ENCODE peak calls at places on chromosomes 13 and 19, in four cellular contexts. One of them, this sample, is unnamed.

GRCh38 chr19:33613601-33614000 is 8.2 kb upstream of the CHST8 start:
- DNase-seq in T-helper 1 cell: no peak
- DNase-seq in hypothalamus: no peak
- DNase-seq in epithelial cell of esophagus: no peak
- DNase-seq in this sample: no peak

GRCh38 chr19:3725121-3725520 is 16.9 kb downstream of the TJP3 start:
- DNase-seq in T-helper 1 cell: no peak
- DNase-seq in hypothalamus: no peak
- DNase-seq in epithelial cell of esophagus: no peak
- DNase-seq in this sample: no peak

GRCh38 chr13:100454876-100455275 is 133.7 kb downstream of the GGACT start:
- DNase-seq in T-helper 1 cell: no peak
- DNase-seq in hypothalamus: no peak
- DNase-seq in epithelial cell of esophagus: peak
- DNase-seq in this sample: no peak

GRCh38 chr19:42294471-42295137 is 7.3 kb upstream of the PRR19 start:
- DNase-seq in T-helper 1 cell: no peak
- DNase-seq in hypothalamus: no peak
- DNase-seq in epithelial cell of esophagus: no peak
- DNase-seq in this sample: no peak

GRCh38 chr13:27044837-27045570 is 126.6 kb downstream of the USP12 start:
- DNase-seq in T-helper 1 cell: no peak
- DNase-seq in hypothalamus: no peak
- DNase-seq in epithelial cell of esophagus: no peak
- DNase-seq in this sample: no peak

GRCh38 chr13:90869580-90869979 is 477.9 kb upstream of the MIR17HG start:
- DNase-seq in T-helper 1 cell: no peak
- DNase-seq in hypothalamus: no peak
- DNase-seq in epithelial cell of esophagus: no peak
- DNase-seq in this sample: no peak

GRCh38 chr13:80337706-80338105 is 3.2 kb downstream of the SPRY2 start:
- DNase-seq in T-helper 1 cell: no peak
- DNase-seq in hypothalamus: no peak
- DNase-seq in epithelial cell of esophagus: peak
- DNase-seq in this sample: no peak

GRCh38 chr13:23609414-23610186 is 39.4 kb downstream of the TNFRSF19 start:
- DNase-seq in T-helper 1 cell: no peak
- DNase-seq in hypothalamus: no peak
- DNase-seq in epithelial cell of esophagus: peak
- DNase-seq in this sample: peak

GRCh38 chr13:111399334-111399733 is 78.9 kb downstream of the TEX29 start:
- DNase-seq in T-helper 1 cell: no peak
- DNase-seq in hypothalamus: no peak
- DNase-seq in epithelial cell of esophagus: no peak
- DNase-seq in this sample: no peak

GRCh38 chr13:40433577-40433976 is 232.9 kb downstream of the FOXO1 start:
- DNase-seq in T-helper 1 cell: peak
- DNase-seq in hypothalamus: no peak
- DNase-seq in epithelial cell of esophagus: no peak
- DNase-seq in this sample: no peak

GRCh38 chr19:48102870-48103751 is 7.5 kb downstream of the PLA2G4C start:
- DNase-seq in T-helper 1 cell: peak
- DNase-seq in hypothalamus: no peak
- DNase-seq in epithelial cell of esophagus: peak
- DNase-seq in this sample: no peak

GRCh38 chr13:113192902-113193301 is 15.6 kb downstream of the PCID2 start:
- DNase-seq in T-helper 1 cell: no peak
- DNase-seq in hypothalamus: no peak
- DNase-seq in epithelial cell of esophagus: peak
- DNase-seq in this sample: no peak

GRCh38 chr19:13082192-13083007 is 20.3 kb downstream of the LYL1 start:
- DNase-seq in T-helper 1 cell: no peak
- DNase-seq in hypothalamus: no peak
- DNase-seq in epithelial cell of esophagus: no peak
- DNase-seq in this sample: no peak

GRCh38 chr19:53600217-53600616 is 31.6 kb upstream of the DPRX start:
- DNase-seq in T-helper 1 cell: no peak
- DNase-seq in hypothalamus: no peak
- DNase-seq in epithelial cell of esophagus: no peak
- DNase-seq in this sample: no peak

GRCh38 chr13:92591117-92591516 is 635.5 kb upstream of the GPC6 start:
- DNase-seq in T-helper 1 cell: no peak
- DNase-seq in hypothalamus: no peak
- DNase-seq in epithelial cell of esophagus: no peak
- DNase-seq in this sample: no peak

GRCh38 chr13:109780880-109781383 is 5.5 kb downstream of the IRS2 start:
- DNase-seq in T-helper 1 cell: no peak
- DNase-seq in hypothalamus: no peak
- DNase-seq in epithelial cell of esophagus: peak
- DNase-seq in this sample: no peak

GRCh38 chr13:80873589-80873988 is 532.7 kb upstream of the SPRY2 start:
- DNase-seq in T-helper 1 cell: no peak
- DNase-seq in hypothalamus: no peak
- DNase-seq in epithelial cell of esophagus: peak
- DNase-seq in this sample: peak

GRCh38 chr13:51914137-51914493 is 52.3 kb downstream of the CCDC70 start:
- DNase-seq in T-helper 1 cell: no peak
- DNase-seq in hypothalamus: no peak
- DNase-seq in epithelial cell of esophagus: no peak
- DNase-seq in this sample: no peak

GRCh38 chr13:23467048-23467931 is 33.8 kb upstream of the SACS start:
- DNase-seq in T-helper 1 cell: no peak
- DNase-seq in hypothalamus: no peak
- DNase-seq in epithelial cell of esophagus: no peak
- DNase-seq in this sample: no peak

GRCh38 chr19:5423567-5424125 is 31.6 kb upstream of the ZNRF4 start:
- DNase-seq in T-helper 1 cell: no peak
- DNase-seq in hypothalamus: no peak
- DNase-seq in epithelial cell of esophagus: no peak
- DNase-seq in this sample: no peak

GRCh38 chr13:99740261-99740979 is 231.1 kb downstream of the ZIC5 start:
- DNase-seq in T-helper 1 cell: no peak
- DNase-seq in hypothalamus: no peak
- DNase-seq in epithelial cell of esophagus: no peak
- DNase-seq in this sample: peak

GRCh38 chr13:41613984-41614581 is 156.7 kb downstream of the RGCC start:
- DNase-seq in T-helper 1 cell: no peak
- DNase-seq in hypothalamus: no peak
- DNase-seq in epithelial cell of esophagus: peak
- DNase-seq in this sample: no peak

GRCh38 chr13:77533875-77534788 is 1.4 kb upstream of the SCEL start:
- DNase-seq in T-helper 1 cell: no peak
- DNase-seq in hypothalamus: no peak
- DNase-seq in epithelial cell of esophagus: peak
- DNase-seq in this sample: no peak

GRCh38 chr19:17981611-17982010 is 14.7 kb downstream of the KCNN1 start:
- DNase-seq in T-helper 1 cell: no peak
- DNase-seq in hypothalamus: no peak
- DNase-seq in epithelial cell of esophagus: no peak
- DNase-seq in this sample: no peak

GRCh38 chr19:10305139-10305806 is 4.3 kb downstream of the ZGLP1 start:
- DNase-seq in T-helper 1 cell: no peak
- DNase-seq in hypothalamus: no peak
- DNase-seq in epithelial cell of esophagus: peak
- DNase-seq in this sample: no peak

GRCh38 chr19:3250675-3251074 is 26.2 kb downstream of the CELF5 start:
- DNase-seq in T-helper 1 cell: peak
- DNase-seq in hypothalamus: no peak
- DNase-seq in epithelial cell of esophagus: peak
- DNase-seq in this sample: no peak

GRCh38 chr13:106117035-106117434 is 418.4 kb downstream of the EFNB2 start:
- DNase-seq in T-helper 1 cell: no peak
- DNase-seq in hypothalamus: no peak
- DNase-seq in epithelial cell of esophagus: peak
- DNase-seq in this sample: no peak

GRCh38 chr13:53782400-53783030 is 753.9 kb downstream of the OLFM4 start:
- DNase-seq in T-helper 1 cell: no peak
- DNase-seq in hypothalamus: no peak
- DNase-seq in epithelial cell of esophagus: peak
- DNase-seq in this sample: peak

GRCh38 chr19:37304190-37304883 is 66.6 kb upstream of the ZNF527 start:
- DNase-seq in T-helper 1 cell: no peak
- DNase-seq in hypothalamus: no peak
- DNase-seq in epithelial cell of esophagus: no peak
- DNase-seq in this sample: no peak

GRCh38 chr13:80276371-80277289 is 64.3 kb downstream of the SPRY2 start:
- DNase-seq in T-helper 1 cell: no peak
- DNase-seq in hypothalamus: no peak
- DNase-seq in epithelial cell of esophagus: peak
- DNase-seq in this sample: no peak

GRCh38 chr19:4965061-4965460 is 3.9 kb upstream of the KDM4B start:
- DNase-seq in T-helper 1 cell: no peak
- DNase-seq in hypothalamus: no peak
- DNase-seq in epithelial cell of esophagus: no peak
- DNase-seq in this sample: no peak

GRCh38 chr13:62375653-62376052 is 960.0 kb upstream of the PCDH20 start:
- DNase-seq in T-helper 1 cell: no peak
- DNase-seq in hypothalamus: no peak
- DNase-seq in epithelial cell of esophagus: peak
- DNase-seq in this sample: no peak

GRCh38 chr19:17777840-17778620 is 16.9 kb upstream of the B3GNT3 start:
- DNase-seq in T-helper 1 cell: no peak
- DNase-seq in hypothalamus: no peak
- DNase-seq in epithelial cell of esophagus: peak
- DNase-seq in this sample: no peak

GRCh38 chr19:5406816-5407215 is 48.4 kb upstream of the ZNRF4 start:
- DNase-seq in T-helper 1 cell: no peak
- DNase-seq in hypothalamus: no peak
- DNase-seq in epithelial cell of esophagus: no peak
- DNase-seq in this sample: no peak

This sample was measured in KG1.